ENCODE peak calls at places on chromosomes 6 and 20, in ten cellular contexts. D, B, P, O, G, I, K, J, T and E are unnamed samples.
A peak's percentile ranks its signal among the peaks of the same experiment; 100 is the strongest.

GRCh38 chr6:137024172-137024990 is 20.4 kb downstream of the IL20RA start:
- DNase-seq in B (no peak), K (no peak), T (no peak), G (no peak), O (no peak), J (no peak), D (no peak), I (no peak), P (no peak), E (peak; percentile 10)

GRCh38 chr20:4100679-4101078 is 85.3 kb upstream of the RNF24 start:
- DNase-seq in I (peak; percentile 65), P (no peak), B (no peak), K (no peak), D (no peak), T (no peak), J (no peak), O (no peak), G (no peak), E (peak; percentile 36)

GRCh38 chr6:138007014-138007472 is 100.2 kb downstream of the PERP start:
- DNase-seq in I (peak; percentile 48), G (peak; percentile 59), P (no peak), K (no peak), T (no peak), D (no peak), J (no peak), B (no peak), O (peak; percentile 89), E (peak; percentile 82)

GRCh38 chr6:124462746-124463145 is 499.5 kb upstream of the RNF217 start:
- DNase-seq in D (no peak), I (no peak), J (no peak), O (no peak), B (no peak), G (no peak), K (no peak), T (no peak), P (no peak), E (no peak)

GRCh38 chr20:32018269-32019155 is 8.3 kb downstream of the CCM2L start:
- DNase-seq in T (no peak), G (peak; percentile 78), D (peak; percentile 70), J (no peak), I (no peak), P (peak; percentile 44), B (peak; percentile 16), O (peak; percentile 99), K (peak; percentile 64), E (peak; percentile 26)

GRCh38 chr20:64084209-64085152 is at the start of gene LKAAEAR1:
- DNase-seq in P (no peak), B (no peak), J (no peak), G (no peak), T (no peak), D (no peak), K (no peak), I (no peak), O (peak; percentile 75), E (no peak)

GRCh38 chr20:38730989-38731737 is 6.9 kb downstream of the SLC32A1 start:
- DNase-seq in J (no peak), K (peak; percentile 73), D (peak; percentile 64), I (peak; percentile 51), G (peak; percentile 84), O (peak; percentile 97), P (peak; percentile 50), T (no peak), B (peak; percentile 66), E (peak; percentile 73)

GRCh38 chr20:36573798-36574277 is 441 bp downstream of the TGIF2 start:
- DNase-seq in T (no peak), J (no peak), K (peak; percentile 47), P (peak; percentile 56), G (peak; percentile 37), O (no peak), I (no peak), D (peak; percentile 58), B (peak; percentile 20), E (no peak)

GRCh38 chr20:19416627-19417026 is 204.2 kb downstream of the SLC24A3 start:
- DNase-seq in G (no peak), T (no peak), P (no peak), J (no peak), B (no peak), K (no peak), O (no peak), D (no peak), I (no peak), E (no peak)

GRCh38 chr20:38338849-38339520 is 7.3 kb upstream of the LBP start:
- DNase-seq in J (no peak), G (peak; percentile 35), D (no peak), O (peak; percentile 85), B (no peak), K (no peak), T (no peak), P (no peak), I (peak; percentile 29), E (peak; percentile 55)

GRCh38 chr6:32609731-32610640 is 20.3 kb upstream of the HLA-DRB1 start:
- DNase-seq in O (peak; percentile 95), D (no peak), P (peak; percentile 77), T (peak; percentile 85), B (peak; percentile 2), J (peak; percentile 68), G (no peak), I (peak; percentile 89), K (peak; percentile 12), E (peak; percentile 96)

GRCh38 chr6:165988757-165989456 is 178.7 kb downstream of the TBXT start:
- DNase-seq in T (no peak), K (peak; percentile 37), O (peak; percentile 61), B (no peak), J (no peak), P (no peak), D (no peak), I (no peak), G (no peak), E (no peak)

GRCh38 chr6:37943436-37944058 is 124.0 kb downstream of the ZFAND3 start:
- DNase-seq in B (no peak), P (no peak), D (no peak), J (no peak), G (no peak), K (no peak), T (no peak), I (no peak), O (no peak), E (peak; percentile 31)

GRCh38 chr20:63100401-63100925 is 93.7 kb upstream of the BHLHE23 start:
- DNase-seq in P (no peak), T (no peak), D (peak; percentile 5), K (peak; percentile 1), B (no peak), O (no peak), I (no peak), J (no peak), G (no peak), E (no peak)

GRCh38 chr20:12984863-12985262 is 23.9 kb upstream of the SPTLC3 start:
- DNase-seq in P (no peak), T (no peak), I (no peak), J (no peak), D (no peak), B (no peak), O (no peak), G (no peak), K (no peak), E (peak; percentile 90)

DNA sequence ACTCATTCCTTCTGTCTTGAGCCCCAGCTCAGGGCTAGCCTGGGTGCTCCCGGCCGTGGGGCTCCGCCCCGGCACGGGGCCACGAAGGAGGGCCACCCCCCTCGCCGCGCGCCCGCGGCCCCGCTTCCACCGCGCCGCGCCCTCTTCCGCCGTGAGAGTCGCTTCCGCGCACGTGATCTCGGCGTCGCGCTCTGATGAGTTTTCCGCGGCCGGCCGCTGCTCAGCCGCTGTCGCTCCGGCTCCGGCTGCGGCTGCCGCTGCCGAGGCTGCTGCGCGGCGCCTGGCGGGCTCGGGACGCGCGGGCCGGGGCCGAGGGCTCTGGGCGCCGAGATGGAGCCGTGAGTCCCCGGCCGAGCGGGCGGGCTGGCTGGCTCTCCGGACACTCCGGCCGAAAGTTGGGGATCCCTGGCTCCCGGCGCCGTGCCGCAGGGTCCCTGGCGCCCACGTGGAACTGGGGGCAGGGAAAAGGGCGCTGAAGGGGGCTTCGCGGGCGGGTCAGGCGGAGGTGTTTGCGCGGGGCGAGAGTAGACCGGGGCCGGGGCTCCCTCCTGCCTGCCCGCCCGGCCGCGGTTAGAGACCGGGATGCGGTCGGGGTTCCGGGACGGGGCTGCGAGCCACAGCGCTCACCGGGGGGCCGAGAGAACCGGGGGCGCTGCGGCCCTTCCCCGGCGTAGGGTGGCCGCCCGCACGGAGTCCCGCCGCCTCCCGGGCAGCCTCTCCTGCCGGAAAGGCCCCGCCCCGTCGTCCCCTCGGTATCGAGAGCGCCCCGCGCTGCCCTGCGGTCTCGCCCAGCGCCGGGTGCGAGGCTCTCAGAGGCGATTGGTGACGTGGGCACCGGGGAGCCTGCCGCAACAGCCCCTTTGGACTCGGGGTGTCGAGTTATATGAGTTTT is at the start of gene TMEM181:
- DNase-seq in O (peak; percentile 90), I (peak; percentile 75), B (peak; percentile 86), D (peak; percentile 90), J (peak; percentile 38), T (peak; percentile 21), G (peak; percentile 86), K (peak; percentile 89), P (peak; percentile 84), E (peak; percentile 86)
- TF ChIP-seq CTCF in O (no peak), I (no peak), B (no peak), D (peak; percentile 8), J (no peak), T (no peak), G (no peak), K (no peak), P (no peak), E (no peak)

DNA sequence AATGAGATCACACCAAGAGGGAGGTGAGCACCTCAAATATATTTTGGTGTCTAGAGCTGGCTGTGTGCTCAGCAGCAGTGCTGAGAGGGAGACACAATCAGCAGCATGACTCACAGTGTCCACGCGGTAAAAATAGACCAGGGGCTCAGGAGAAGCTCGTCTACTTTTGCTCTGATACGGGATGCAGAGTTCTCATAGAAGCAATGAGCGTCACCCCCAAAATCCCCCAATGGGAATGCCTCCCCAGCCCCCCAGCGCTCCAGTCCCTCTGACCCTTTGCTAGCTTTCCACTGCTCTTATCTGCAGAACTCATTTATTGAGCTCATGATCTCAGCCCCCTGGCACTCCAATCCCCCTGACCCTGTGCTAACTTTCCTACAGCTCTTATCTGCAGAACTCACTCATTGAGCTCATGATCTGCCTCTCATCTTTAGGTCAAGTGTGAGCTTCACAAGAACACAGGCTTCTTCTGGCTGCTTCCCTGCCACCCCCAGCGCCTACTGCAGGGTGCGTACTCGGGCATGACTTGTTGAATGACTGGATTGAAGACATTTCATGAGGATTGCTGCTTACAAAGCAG is 34.0 kb downstream of the SYNDIG1 start:
- DNase-seq in O (no peak), T (no peak), I (peak; percentile 68), J (no peak), K (peak; percentile 29), P (no peak), D (peak; percentile 73), G (no peak), B (no peak), E (no peak)
- TF ChIP-seq CTCF in O (no peak), T (no peak), I (no peak), J (no peak), K (no peak), P (no peak), D (peak; percentile 22), G (no peak), B (no peak), E (no peak)

GRCh38 chr20:46438156-46438750 is 31.8 kb upstream of the ELMO2 start:
- DNase-seq in J (no peak), O (peak; percentile 59), G (peak; percentile 9), T (no peak), K (no peak), B (no peak), D (no peak), I (peak; percentile 48), P (no peak), E (peak; percentile 42)
- TF ChIP-seq CTCF in J (peak; percentile 48), O (peak; percentile 70), G (no peak), T (peak; percentile 50), K (no peak), B (no peak), D (peak; percentile 34), I (peak; percentile 44), P (no peak), E (peak; percentile 56)

GRCh38 chr6:156752666-156753301 is 24.4 kb upstream of the ARID1B start:
- DNase-seq in B (no peak), G (no peak), D (no peak), J (no peak), T (no peak), P (peak; percentile 73), K (peak; percentile 20), I (no peak), O (peak; percentile 82), E (no peak)
- TF ChIP-seq CTCF in B (no peak), G (no peak), D (no peak), J (no peak), T (peak; percentile 23), P (no peak), K (no peak), I (peak; percentile 13), O (peak; percentile 80), E (no peak)